ENCODE peak calls at places on chromosomes 5 and 9, in five cellular contexts. R, N, X, K and T are unnamed samples.

GRCh38 chr5:174935854-174936474 is 211.6 kb downstream of the MSX2 start:
- DNase-seq in R (no peak), N (no peak), X (peak), K (peak), T (no peak)

GRCh38 chr5:6328173-6328572 is 50.2 kb downstream of the MED10 start:
- DNase-seq in R (no peak), N (no peak), X (no peak), K (no peak), T (peak)

GRCh38 chr9:4077499-4078102 is 222.3 kb downstream of the GLIS3 start:
- DNase-seq in R (no peak), N (no peak), X (peak), K (peak), T (peak)

GRCh38 chr5:166356096-166356495 is 1935.3 kb upstream of the WWC1 start:
- DNase-seq in R (no peak), N (no peak), X (no peak), K (no peak), T (peak)

GRCh38 chr5:151663617-151664322 is 22.9 kb downstream of the SPARC start:
- DNase-seq in R (no peak), N (no peak), X (no peak), K (no peak), T (no peak)

GRCh38 chr9:92146610-92147009 is 31.4 kb upstream of the SPTLC1 start:
- DNase-seq in R (no peak), N (no peak), X (no peak), K (peak), T (no peak)

GRCh38 chr5:125455041-125455440 is 708.6 kb upstream of the ZNF608 start:
- DNase-seq in R (no peak), N (no peak), X (no peak), K (no peak), T (peak)

GRCh38 chr5:132771559-132771998 is 5.5 kb downstream of the SEPTIN8 start:
- DNase-seq in R (no peak), N (no peak), X (no peak), K (peak), T (no peak)

GRCh38 chr9:107638922-107639321 is 149.4 kb upstream of the KLF4 start:
- DNase-seq in R (no peak), N (no peak), X (no peak), K (peak), T (no peak)

GRCh38 chr9:35791321-35791921 is at the start of gene NPR2:
- DNase-seq in R (no peak), N (no peak), X (no peak), K (peak), T (no peak)

GRCh38 chr9:69785757-69786156 is 25.9 kb upstream of the PTAR1 start:
- DNase-seq in R (no peak), N (no peak), X (no peak), K (peak), T (no peak)

GRCh38 chr9:98607787-98608186 is 100.9 kb downstream of the GABBR2 start:
- DNase-seq in R (no peak), N (no peak), X (no peak), K (peak), T (peak)

GRCh38 chr5:176543428-176544182 is 5.5 kb upstream of the CDHR2 start:
- DNase-seq in R (peak), N (peak), X (peak), K (peak), T (peak)

GRCh38 chr5:95668728-95669127 is 14.1 kb downstream of the SPATA9 start:
- DNase-seq in R (no peak), N (no peak), X (no peak), K (no peak), T (no peak)